ENCODE peak calls at places on chromosome 11, in five cellular contexts. L, E, U, G and M are unnamed samples.

GRCh38 chr11:2691991-2692841 is 7.6 kb downstream of the KCNQ1OT1 start:
- DNase-seq in L (no peak), E (peak; percentile 77), U (peak; percentile 23), G (peak; percentile 30), M (no peak)

GRCh38 chr11:133999355-133999754 is 42.6 kb upstream of the IGSF9B start:
- DNase-seq in L (no peak), E (no peak), U (no peak), G (no peak), M (no peak)

GRCh38 chr11:124518900-124519541 is 24.4 kb downstream of the OR8B12 start:
- DNase-seq in L (no peak), E (no peak), U (peak; percentile 21), G (no peak), M (no peak)

GRCh38 chr11:61378713-61379313 is 13.6 kb upstream of the TMEM216 start:
- DNase-seq in L (peak; percentile 64), E (no peak), U (peak; percentile 96), G (no peak), M (no peak)

GRCh38 chr11:81030186-81030585 is 1589.4 kb upstream of the TENM4 start:
- DNase-seq in L (no peak), E (no peak), U (peak; percentile 95), G (no peak), M (no peak)

GRCh38 chr11:74238243-74238642 is 67.2 kb downstream of the PPME1 start:
- DNase-seq in L (no peak), E (no peak), U (no peak), G (no peak), M (no peak)

GRCh38 chr11:1760351-1761109 is 3.2 kb downstream of the CTSD start:
- DNase-seq in L (no peak), E (no peak), U (no peak), G (no peak), M (peak; percentile 95)

GRCh38 chr11:130023204-130023603 is 20.6 kb upstream of the PRDM10 start:
- DNase-seq in L (no peak), E (no peak), U (peak; percentile 80), G (no peak), M (no peak)

GRCh38 chr11:62400760-62401159 is 18.1 kb upstream of the SCGB1A1 start:
- DNase-seq in L (peak; percentile 83), E (no peak), U (no peak), G (no peak), M (peak; percentile 90)

GRCh38 chr11:11265994-11266606 is 87.0 kb downstream of the CSNK2A3 start:
- DNase-seq in L (peak; percentile 19), E (peak; percentile 24), U (peak; percentile 50), G (peak; percentile 78), M (no peak)

GRCh38 chr11:2302844-2303626 is 1.2 kb downstream of the TSPAN32 start:
- DNase-seq in L (no peak), E (no peak), U (no peak), G (no peak), M (peak; percentile 88)

GRCh38 chr11:86228967-86229330 is 15.6 kb upstream of the EED start:
- DNase-seq in L (no peak), E (no peak), U (no peak), G (no peak), M (no peak)

GRCh38 chr11:8359521-8359920 is 95.8 kb upstream of the LMO1 start:
- DNase-seq in L (no peak), E (no peak), U (no peak), G (no peak), M (no peak)

GRCh38 chr11:77095551-77096490 is 6.8 kb upstream of the OMP start:
- DNase-seq in L (no peak), E (no peak), U (no peak), G (no peak), M (no peak)

GRCh38 chr11:2730323-2731284 is 30.8 kb upstream of the KCNQ1OT1 start:
- DNase-seq in L (no peak), E (no peak), U (no peak), G (no peak), M (no peak)